ENCODE peak calls at places on chromosome 7, in four cellular contexts. One of them, this sample, is unnamed.

GRCh38 chr7:15839415-15840100 is 153.1 kb upstream of the MEOX2 start:
- DNase-seq in GM13977: no peak
- DNase-seq in cardiac muscle cell: peak
- DNase-seq in stomach: no peak
- DNase-seq in this sample: peak

GRCh38 chr7:44187636-44188416 is 1.4 kb downstream of the GCK start:
- DNase-seq in GM13977: no peak
- DNase-seq in cardiac muscle cell: no peak
- DNase-seq in stomach: no peak
- DNase-seq in this sample: no peak

GRCh38 chr7:18770154-18770807 is 274.7 kb downstream of the HDAC9 start:
- DNase-seq in GM13977: no peak
- DNase-seq in cardiac muscle cell: peak
- DNase-seq in stomach: no peak
- DNase-seq in this sample: no peak

GRCh38 chr7:44767912-44768662 is 19.4 kb downstream of the ZMIZ2 start:
- DNase-seq in GM13977: peak
- DNase-seq in cardiac muscle cell: peak
- DNase-seq in stomach: peak
- DNase-seq in this sample: peak

GRCh38 chr7:66896441-66896840 is 24.6 kb upstream of the TMEM248 start:
- DNase-seq in GM13977: no peak
- DNase-seq in cardiac muscle cell: no peak
- DNase-seq in stomach: no peak
- DNase-seq in this sample: no peak

GRCh38 chr7:25894002-25894901 is 257.7 kb upstream of the NFE2L3 start:
- DNase-seq in GM13977: peak
- DNase-seq in cardiac muscle cell: peak
- DNase-seq in stomach: peak
- DNase-seq in this sample: no peak

GRCh38 chr7:92973293-92973731 is 136.9 kb upstream of the CDK6 start:
- DNase-seq in GM13977: no peak
- DNase-seq in cardiac muscle cell: no peak
- DNase-seq in stomach: no peak
- DNase-seq in this sample: no peak

GRCh38 chr7:156020566-156020965 is 208.3 kb upstream of the SHH start:
- DNase-seq in GM13977: no peak
- DNase-seq in cardiac muscle cell: no peak
- DNase-seq in stomach: no peak
- DNase-seq in this sample: no peak

GRCh38 chr7:1541431-1542162 is 11.1 kb downstream of the MAFK start:
- DNase-seq in GM13977: no peak
- DNase-seq in cardiac muscle cell: no peak
- DNase-seq in stomach: no peak
- DNase-seq in this sample: no peak

GRCh38 chr7:90856317-90857072 is 260.4 kb downstream of the CDK14 start:
- DNase-seq in GM13977: no peak
- DNase-seq in cardiac muscle cell: no peak
- DNase-seq in stomach: no peak
- DNase-seq in this sample: no peak

GRCh38 chr7:3114917-3115316 is 71.2 kb upstream of the CARD11 start:
- DNase-seq in GM13977: no peak
- DNase-seq in cardiac muscle cell: no peak
- DNase-seq in stomach: no peak
- DNase-seq in this sample: no peak

DNA sequence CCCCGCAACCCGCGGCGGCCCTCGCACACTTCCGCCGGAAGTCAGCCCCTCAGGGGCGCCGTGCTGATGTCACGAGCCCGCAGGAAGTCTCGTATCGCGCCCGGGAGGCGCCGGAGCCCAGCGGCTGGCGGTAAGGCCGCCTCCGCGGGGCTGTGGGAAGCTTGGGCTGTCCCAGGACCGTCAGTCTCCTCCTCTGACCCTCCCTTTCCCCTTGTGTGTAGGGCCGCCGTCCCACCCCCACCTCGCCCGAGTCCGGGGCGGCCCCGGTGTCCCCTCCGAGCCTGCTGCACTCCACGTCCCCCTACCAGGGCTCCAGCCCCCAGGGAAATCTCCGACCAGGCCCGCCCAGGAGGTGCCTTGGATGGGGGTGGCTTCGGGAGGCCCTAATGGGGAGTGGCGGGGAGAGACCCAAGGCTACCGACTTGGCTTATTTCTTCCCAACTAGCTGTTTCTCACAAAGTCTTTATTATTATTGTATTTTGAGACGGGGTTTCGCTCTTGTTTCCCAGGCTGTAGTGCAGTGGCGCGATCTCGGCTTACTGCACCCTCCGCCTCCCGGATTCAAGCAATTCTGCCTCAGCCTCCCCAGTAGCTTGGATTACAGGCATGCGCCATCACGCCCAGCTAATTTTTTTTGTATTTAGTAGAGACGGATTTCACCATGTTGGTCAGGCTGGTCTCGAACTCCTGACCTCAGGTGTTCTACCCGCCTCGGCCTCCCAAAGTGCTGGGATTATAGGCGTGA is at the start of gene ZDHHC4:
- DNase-seq in GM13977: peak
- DNase-seq in cardiac muscle cell: peak
- DNase-seq in stomach: peak
- DNase-seq in this sample: peak
- TF ChIP-seq CTCF in GM13977: no peak
- TF ChIP-seq CTCF in cardiac muscle cell: no peak
- TF ChIP-seq CTCF in stomach: no peak
- TF ChIP-seq CTCF in this sample: no peak

GRCh38 chr7:132154248-132154647 is 422.0 kb downstream of the PLXNA4 start:
- DNase-seq in GM13977: no peak
- DNase-seq in cardiac muscle cell: no peak
- DNase-seq in stomach: no peak
- DNase-seq in this sample: no peak
- TF ChIP-seq CTCF in GM13977: no peak
- TF ChIP-seq CTCF in cardiac muscle cell: no peak
- TF ChIP-seq CTCF in stomach: no peak
- TF ChIP-seq CTCF in this sample: no peak

GRCh38 chr7:169854-170172 is 22.6 kb upstream of the FAM20C start:
- DNase-seq in GM13977: no peak
- DNase-seq in cardiac muscle cell: no peak
- DNase-seq in stomach: no peak
- DNase-seq in this sample: no peak

GRCh38 chr7:173120-173918 is 19.1 kb upstream of the FAM20C start:
- DNase-seq in GM13977: no peak
- DNase-seq in cardiac muscle cell: no peak
- DNase-seq in stomach: no peak
- DNase-seq in this sample: no peak

GRCh38 chr7:170551-171363 is 21.6 kb upstream of the FAM20C start:
- DNase-seq in GM13977: no peak
- DNase-seq in cardiac muscle cell: no peak
- DNase-seq in stomach: no peak
- DNase-seq in this sample: no peak

GRCh38 chr7:171912-172515 is 20.4 kb upstream of the FAM20C start:
- DNase-seq in GM13977: no peak
- DNase-seq in cardiac muscle cell: no peak
- DNase-seq in stomach: no peak
- DNase-seq in this sample: peak

GRCh38 chr7:171364-171904 is 20.9 kb upstream of the FAM20C start:
- DNase-seq in GM13977: no peak
- DNase-seq in cardiac muscle cell: no peak
- DNase-seq in stomach: no peak
- DNase-seq in this sample: peak
- TF ChIP-seq CTCF in GM13977: no peak
- TF ChIP-seq CTCF in cardiac muscle cell: no peak
- TF ChIP-seq CTCF in stomach: no peak
- TF ChIP-seq CTCF in this sample: no peak

GRCh38 chr7:151076863-151077704 is 3.5 kb downstream of the FASTK start:
- DNase-seq in GM13977: no peak
- DNase-seq in cardiac muscle cell: peak
- DNase-seq in stomach: peak
- DNase-seq in this sample: peak
- TF ChIP-seq CTCF in GM13977: peak
- TF ChIP-seq CTCF in cardiac muscle cell: peak
- TF ChIP-seq CTCF in stomach: no peak
- TF ChIP-seq CTCF in this sample: peak

DNA sequence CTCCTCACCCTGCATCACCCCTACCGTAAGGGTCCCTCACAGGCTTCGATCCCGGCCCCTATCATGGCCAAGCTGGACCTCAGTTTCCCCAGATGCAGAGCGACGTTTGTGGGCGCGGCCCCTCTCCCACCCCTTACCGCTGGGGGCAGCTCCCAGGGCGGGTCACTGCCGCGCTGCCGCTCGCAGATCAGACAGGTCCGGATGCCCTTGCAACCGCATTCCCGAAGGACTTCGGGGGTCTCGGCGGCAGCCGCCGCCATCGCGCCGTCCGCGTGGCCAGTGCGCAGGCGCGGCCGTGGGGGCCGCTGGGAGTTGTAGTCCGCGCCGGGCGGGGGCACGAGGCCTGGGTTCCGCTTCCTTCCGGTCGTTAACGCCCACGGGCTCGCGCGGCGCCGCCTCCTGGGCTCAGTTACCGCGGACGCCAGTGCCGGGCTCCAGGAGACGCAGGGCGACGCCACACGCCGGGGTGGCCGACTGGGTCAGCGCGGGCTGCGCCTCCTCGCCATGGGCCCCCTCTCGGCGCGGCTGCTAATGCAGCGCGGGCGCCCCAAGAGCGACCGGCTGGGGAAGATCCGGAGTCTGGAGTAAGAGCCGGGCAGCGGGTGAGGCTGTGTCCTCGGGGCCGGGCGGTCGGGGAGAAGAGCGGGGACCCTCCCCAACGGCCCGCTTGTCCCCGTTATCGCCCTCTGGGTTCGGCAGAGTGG is at the start of the genes ALKBH4 and LRWD1:
- DNase-seq in GM13977: peak
- DNase-seq in cardiac muscle cell: peak
- DNase-seq in stomach: peak
- DNase-seq in this sample: peak
- TF ChIP-seq CTCF in GM13977: peak
- TF ChIP-seq CTCF in cardiac muscle cell: peak
- TF ChIP-seq CTCF in stomach: no peak
- TF ChIP-seq CTCF in this sample: no peak

GRCh38 chr7:31488562-31489203 is 25.2 kb upstream of the ITPRID1 start:
- DNase-seq in GM13977: peak
- DNase-seq in cardiac muscle cell: peak
- DNase-seq in stomach: peak
- DNase-seq in this sample: peak
- TF ChIP-seq CTCF in GM13977: peak
- TF ChIP-seq CTCF in cardiac muscle cell: peak
- TF ChIP-seq CTCF in stomach: peak
- TF ChIP-seq CTCF in this sample: peak